ENCODE peak calls at places on chromosomes 4 and X, in five cellular contexts. D, Q, O, J and E are unnamed samples.

GRCh38 chrX:38103857-38104812 is 97.8 kb downstream of the SYTL5 start:
- DNase-seq in D (no peak), Q (peak; percentile 23), O (no peak), J (no peak), E (no peak)

GRCh38 chr4:173242466-173243250 is 74.0 kb downstream of the GALNT7 start:
- DNase-seq in D (no peak), Q (no peak), O (no peak), J (no peak), E (no peak)

GRCh38 chr4:120088507-120088906 is 21.9 kb upstream of the MAD2L1 start:
- DNase-seq in D (no peak), Q (no peak), O (no peak), J (no peak), E (no peak)

GRCh38 chrX:144259054-144259453 is 375.2 kb downstream of the UBE2NL start:
- DNase-seq in D (no peak), Q (no peak), O (no peak), J (no peak), E (no peak)

GRCh38 chrX:9164086-9164485 is 130.2 kb upstream of the FAM9B start:
- DNase-seq in D (no peak), Q (peak; percentile 38), O (no peak), J (no peak), E (no peak)

GRCh38 chr4:95410387-95411005 is 138.3 kb downstream of the UNC5C start:
- DNase-seq in D (no peak), Q (no peak), O (no peak), J (no peak), E (no peak)

GRCh38 chr4:6942238-6942800 is 32.7 kb downstream of the TBC1D14 start:
- DNase-seq in D (peak; percentile 57), Q (peak; percentile 95), O (peak; percentile 75), J (peak; percentile 52), E (peak; percentile 81)

GRCh38 chrX:36909584-36909983 is 98.6 kb upstream of the FAM47C start:
- DNase-seq in D (no peak), Q (peak; percentile 0), O (no peak), J (no peak), E (no peak)

GRCh38 chr4:44145868-44146267 is 302.7 kb downstream of the KCTD8 start:
- DNase-seq in D (no peak), Q (peak; percentile 51), O (no peak), J (no peak), E (no peak)

GRCh38 chr4:24988776-24989175 is 42.0 kb downstream of the LGI2 start:
- DNase-seq in D (no peak), Q (peak; percentile 32), O (no peak), J (no peak), E (no peak)

GRCh38 chr4:161457311-161457710 is 706.5 kb downstream of the FSTL5 start:
- DNase-seq in D (no peak), Q (peak; percentile 51), O (no peak), J (no peak), E (no peak)

GRCh38 chr4:18536420-18536819 is 514.9 kb upstream of the LCORL start:
- DNase-seq in D (no peak), Q (no peak), O (no peak), J (no peak), E (no peak)

GRCh38 chr4:174561556-174561955 is 39.3 kb upstream of the HPGD start:
- DNase-seq in D (no peak), Q (no peak), O (no peak), J (no peak), E (no peak)

GRCh38 chrX:30935985-30936384 is 46.9 kb upstream of the TAB3 start:
- DNase-seq in D (peak; percentile 14), Q (peak; percentile 11), O (no peak), J (peak; percentile 4), E (peak; percentile 5)

GRCh38 chrX:19839770-19840254 is 47.6 kb downstream of the SH3KBP1 start:
- DNase-seq in D (no peak), Q (peak; percentile 24), O (peak; percentile 51), J (no peak), E (no peak)

GRCh38 chrX:74458738-74459137 is 37.4 kb downstream of the SLC16A2 start:
- DNase-seq in D (no peak), Q (peak; percentile 75), O (no peak), J (no peak), E (no peak)

GRCh38 chrX:107849747-107850478 is 24.2 kb downstream of the MID2 start:
- DNase-seq in D (no peak), Q (no peak), O (no peak), J (peak; percentile 21), E (no peak)

GRCh38 chr4:156929706-156930105 is 41.9 kb downstream of the PDGFC start:
- DNase-seq in D (no peak), Q (no peak), O (no peak), J (no peak), E (no peak)

GRCh38 chr4:38310446-38311043 is 350.3 kb downstream of the PTTG2 start:
- DNase-seq in D (no peak), Q (peak; percentile 63), O (peak; percentile 85), J (peak; percentile 84), E (no peak)

GRCh38 chrX:57596109-57596870 is 4.5 kb downstream of the ZXDB start:
- DNase-seq in D (no peak), Q (no peak), O (no peak), J (no peak), E (peak; percentile 20)